ENCODE peak calls at places on chromosomes 12 and 14, in six cellular contexts. One of them, this sample, is unnamed. For H3K4me1, the result is how much of the 10 kb centered on the place peaks cover.

GRCh38 chr12:40207551-40207950 is 17.2 kb upstream of the LRRK2 start:
- DNase-seq in neuronal stem cell: no peak
- DNase-seq in lung: no peak
- DNase-seq in right cardiac atrium: no peak
- DNase-seq in body of pancreas: no peak
- DNase-seq in neural progenitor cell: no peak
- DNase-seq in this sample: no peak

GRCh38 chr12:113425960-113426453 is 3.8 kb downstream of the SDSL start:
- DNase-seq in neuronal stem cell: no peak
- DNase-seq in lung: no peak
- DNase-seq in right cardiac atrium: no peak
- DNase-seq in body of pancreas: no peak
- DNase-seq in neural progenitor cell: peak
- DNase-seq in this sample: no peak

GRCh38 chr14:23057757-23058653 is 685 bp upstream of the CDH24 start:
- DNase-seq in neuronal stem cell: peak
- DNase-seq in lung: peak
- DNase-seq in right cardiac atrium: peak
- DNase-seq in body of pancreas: peak
- DNase-seq in neural progenitor cell: peak
- DNase-seq in this sample: peak

GRCh38 chr12:113066806-113067400 is 10.4 kb downstream of the DTX1 start:
- DNase-seq in neuronal stem cell: no peak
- DNase-seq in lung: no peak
- DNase-seq in right cardiac atrium: no peak
- DNase-seq in body of pancreas: peak
- DNase-seq in neural progenitor cell: no peak
- DNase-seq in this sample: peak

GRCh38 chr14:77498120-77498979 is at the start of gene ISM2:
- DNase-seq in neuronal stem cell: peak
- DNase-seq in lung: no peak
- DNase-seq in right cardiac atrium: peak
- DNase-seq in body of pancreas: peak
- DNase-seq in neural progenitor cell: peak
- DNase-seq in this sample: no peak

GRCh38 chr12:92036771-92037453 is 108.7 kb downstream of the BTG1 start:
- DNase-seq in neuronal stem cell: no peak
- DNase-seq in lung: no peak
- DNase-seq in right cardiac atrium: no peak
- DNase-seq in body of pancreas: no peak
- DNase-seq in neural progenitor cell: no peak
- DNase-seq in this sample: no peak

GRCh38 chr14:21039059-21039422 is 3.1 kb upstream of the RNASE7 start:
- DNase-seq in neuronal stem cell: no peak
- DNase-seq in lung: peak
- DNase-seq in right cardiac atrium: peak
- DNase-seq in body of pancreas: peak
- DNase-seq in neural progenitor cell: no peak
- DNase-seq in this sample: peak

GRCh38 chr14:60266021-60266937 is 17.3 kb downstream of the PPM1A start:
- DNase-seq in neuronal stem cell: no peak
- DNase-seq in lung: no peak
- DNase-seq in right cardiac atrium: no peak
- DNase-seq in body of pancreas: no peak
- DNase-seq in neural progenitor cell: peak
- DNase-seq in this sample: no peak

GRCh38 chr14:106879241-106879640 is 1352.9 kb downstream of the TMEM121 start:
- DNase-seq in neuronal stem cell: no peak
- DNase-seq in lung: no peak
- DNase-seq in right cardiac atrium: no peak
- DNase-seq in body of pancreas: peak
- DNase-seq in neural progenitor cell: no peak
- DNase-seq in this sample: peak

GRCh38 chr12:55681142-55682077 is 26.3 kb downstream of the ITGA7 start:
- DNase-seq in neuronal stem cell: peak
- DNase-seq in lung: peak
- DNase-seq in right cardiac atrium: peak
- DNase-seq in body of pancreas: peak
- DNase-seq in neural progenitor cell: peak
- DNase-seq in this sample: peak

GRCh38 chr12:12048266-12048665 is 22.5 kb upstream of the BCL2L14 start:
- DNase-seq in neuronal stem cell: no peak
- DNase-seq in lung: no peak
- DNase-seq in right cardiac atrium: no peak
- DNase-seq in body of pancreas: no peak
- DNase-seq in neural progenitor cell: no peak
- DNase-seq in this sample: no peak

GRCh38 chr12:132268674-132269073 is 60.7 kb downstream of the GALNT9 start:
- DNase-seq in neuronal stem cell: no peak
- DNase-seq in lung: no peak
- DNase-seq in right cardiac atrium: no peak
- DNase-seq in body of pancreas: no peak
- DNase-seq in neural progenitor cell: no peak
- DNase-seq in this sample: no peak

GRCh38 chr12:42935756-42936155 is 346.2 kb upstream of the PRICKLE1 start:
- DNase-seq in neuronal stem cell: no peak
- DNase-seq in lung: no peak
- DNase-seq in right cardiac atrium: no peak
- DNase-seq in body of pancreas: no peak
- DNase-seq in neural progenitor cell: no peak
- DNase-seq in this sample: no peak

GRCh38 chr14:24982472-24983155 is 67.3 kb downstream of the STXBP6 start:
- DNase-seq in neuronal stem cell: no peak
- DNase-seq in lung: no peak
- DNase-seq in right cardiac atrium: no peak
- DNase-seq in body of pancreas: no peak
- DNase-seq in neural progenitor cell: no peak
- DNase-seq in this sample: no peak

GRCh38 chr14:49886523-49886922 is 6.4 kb upstream of the ARF6 start:
- DNase-seq in neuronal stem cell: no peak
- DNase-seq in lung: no peak
- DNase-seq in right cardiac atrium: no peak
- DNase-seq in body of pancreas: no peak
- DNase-seq in neural progenitor cell: no peak
- DNase-seq in this sample: no peak

GRCh38 chr14:61861320-61861865 is 99.2 kb downstream of the SNAPC1 start:
- DNase-seq in neuronal stem cell: no peak
- DNase-seq in lung: no peak
- DNase-seq in right cardiac atrium: no peak
- DNase-seq in body of pancreas: no peak
- DNase-seq in neural progenitor cell: no peak
- DNase-seq in this sample: no peak

GRCh38 chr12:108629156-108629555 is 4.5 kb downstream of the SELPLG start:
- DNase-seq in neuronal stem cell: no peak
- DNase-seq in lung: no peak
- DNase-seq in right cardiac atrium: no peak
- DNase-seq in body of pancreas: no peak
- DNase-seq in neural progenitor cell: no peak
- DNase-seq in this sample: no peak
- H3K4me1 ChIP-seq in neuronal stem cell: under half
- H3K4me1 ChIP-seq in lung: under half
- H3K4me1 ChIP-seq in right cardiac atrium: under half
- H3K4me1 ChIP-seq in body of pancreas: under half
- H3K4me1 ChIP-seq in neural progenitor cell: under half
- H3K4me1 ChIP-seq in this sample: under half

GRCh38 chr12:2229661-2230539 is 177.1 kb downstream of the CACNA1C start:
- DNase-seq in neuronal stem cell: no peak
- DNase-seq in lung: no peak
- DNase-seq in right cardiac atrium: peak
- DNase-seq in body of pancreas: no peak
- DNase-seq in neural progenitor cell: no peak
- DNase-seq in this sample: no peak
- H3K4me1 ChIP-seq in neuronal stem cell: under half
- H3K4me1 ChIP-seq in lung: under half
- H3K4me1 ChIP-seq in right cardiac atrium: under half
- H3K4me1 ChIP-seq in body of pancreas: under half
- H3K4me1 ChIP-seq in neural progenitor cell: under half
- H3K4me1 ChIP-seq in this sample: under half

GRCh38 chr14:54654600-54654999 is 87.7 kb downstream of the SAMD4A start:
- DNase-seq in neuronal stem cell: no peak
- DNase-seq in lung: no peak
- DNase-seq in right cardiac atrium: no peak
- DNase-seq in body of pancreas: no peak
- DNase-seq in neural progenitor cell: no peak
- DNase-seq in this sample: no peak
- H3K4me1 ChIP-seq in neuronal stem cell: under half
- H3K4me1 ChIP-seq in lung: under half
- H3K4me1 ChIP-seq in right cardiac atrium: under half
- H3K4me1 ChIP-seq in body of pancreas: under half
- H3K4me1 ChIP-seq in neural progenitor cell: under half
- H3K4me1 ChIP-seq in this sample: under half

GRCh38 chr12:106110626-106111300 is 28.0 kb downstream of the NUAK1 start:
- DNase-seq in neuronal stem cell: no peak
- DNase-seq in lung: no peak
- DNase-seq in right cardiac atrium: no peak
- DNase-seq in body of pancreas: no peak
- DNase-seq in neural progenitor cell: no peak
- DNase-seq in this sample: peak

GRCh38 chr12:106106892-106107291 is 31.9 kb downstream of the NUAK1 start:
- DNase-seq in neuronal stem cell: no peak
- DNase-seq in lung: no peak
- DNase-seq in right cardiac atrium: no peak
- DNase-seq in body of pancreas: no peak
- DNase-seq in neural progenitor cell: peak
- DNase-seq in this sample: no peak

GRCh38 chr12:106107566-106107965 is 31.2 kb downstream of the NUAK1 start:
- DNase-seq in neuronal stem cell: no peak
- DNase-seq in lung: no peak
- DNase-seq in right cardiac atrium: no peak
- DNase-seq in body of pancreas: no peak
- DNase-seq in neural progenitor cell: no peak
- DNase-seq in this sample: no peak

GRCh38 chr12:106108187-106108816 is 30.5 kb downstream of the NUAK1 start:
- DNase-seq in neuronal stem cell: no peak
- DNase-seq in lung: no peak
- DNase-seq in right cardiac atrium: no peak
- DNase-seq in body of pancreas: no peak
- DNase-seq in neural progenitor cell: no peak
- DNase-seq in this sample: no peak

GRCh38 chr12:106109168-106109910 is 29.4 kb downstream of the NUAK1 start:
- DNase-seq in neuronal stem cell: no peak
- DNase-seq in lung: no peak
- DNase-seq in right cardiac atrium: no peak
- DNase-seq in body of pancreas: no peak
- DNase-seq in neural progenitor cell: no peak
- DNase-seq in this sample: no peak
- H3K4me1 ChIP-seq in neuronal stem cell: half or more
- H3K4me1 ChIP-seq in lung: half or more
- H3K4me1 ChIP-seq in right cardiac atrium: under half
- H3K4me1 ChIP-seq in body of pancreas: half or more
- H3K4me1 ChIP-seq in neural progenitor cell: half or more
- H3K4me1 ChIP-seq in this sample: under half

This sample was measured in right lobe of liver.